ENCODE peak calls at places on chromosome 15, in four cellular contexts. P is psoas muscle, D is HCT116, B is dorsolateral prefrontal cortex. M is an unnamed sample.

GRCh38 chr15:80173022-80173759 is 20.4 kb downstream of the FAH start:
- DNase-seq in P (peak; percentile 78), B (peak; percentile 31), D (peak; percentile 42), M (no peak)

GRCh38 chr15:68561901-68562300 is 16.9 kb upstream of the CORO2B start:
- DNase-seq in B (no peak), P (no peak), D (no peak), M (no peak)

GRCh38 chr15:69215636-69216035 is 55.2 kb downstream of the GLCE start:
- DNase-seq in B (no peak), P (no peak), D (no peak), M (no peak)

GRCh38 chr15:65038428-65038827 is 6.8 kb upstream of the SLC51B start:
- DNase-seq in D (no peak), P (no peak), B (no peak), M (no peak)

GRCh38 chr15:90530250-90531051 is 728 bp downstream of the CRTC3 start:
- DNase-seq in B (peak; percentile 26), P (peak; percentile 74), D (no peak), M (no peak)

GRCh38 chr15:50884583-50884982 is 23.9 kb upstream of the AP4E1 start:
- DNase-seq in D (no peak), P (no peak), B (no peak), M (no peak)

GRCh38 chr15:61141497-61142125 is 87.5 kb downstream of the RORA start:
- DNase-seq in P (no peak), B (no peak), D (no peak), M (no peak)

GRCh38 chr15:66566963-66567531 is 1.2 kb upstream of the LCTL start:
- DNase-seq in B (peak; percentile 26), D (peak; percentile 58), P (no peak), M (no peak)

GRCh38 chr15:58438956-58439355 is 7.2 kb downstream of the LIPC start:
- DNase-seq in B (no peak), D (peak; percentile 60), P (no peak), M (no peak)

GRCh38 chr15:67165653-67166260 is 88.7 kb downstream of the AAGAB start:
- DNase-seq in B (no peak), D (no peak), P (no peak), M (no peak)

GRCh38 chr15:78618490-78618934 is 2.3 kb downstream of the CHRNA3 start:
- DNase-seq in B (peak; percentile 86), D (peak; percentile 73), P (peak; percentile 85), M (peak; percentile 21)

GRCh38 chr15:28912422-28912821 is 26.6 kb downstream of the APBA2 start:
- DNase-seq in D (no peak), P (no peak), B (no peak), M (no peak)

GRCh38 chr15:81263477-81263876 is 60.5 kb downstream of the STARD5 start:
- DNase-seq in P (no peak), D (no peak), B (no peak), M (no peak)

GRCh38 chr15:98503970-98504369 is 144.4 kb upstream of the IGF1R start:
- DNase-seq in P (no peak), D (no peak), B (no peak), M (no peak)
- H3K4me3 ChIP-seq in P (no peak overlapping the region), D (no peak overlapping the region), B (no peak overlapping the region), M (no peak overlapping the region)

DNA sequence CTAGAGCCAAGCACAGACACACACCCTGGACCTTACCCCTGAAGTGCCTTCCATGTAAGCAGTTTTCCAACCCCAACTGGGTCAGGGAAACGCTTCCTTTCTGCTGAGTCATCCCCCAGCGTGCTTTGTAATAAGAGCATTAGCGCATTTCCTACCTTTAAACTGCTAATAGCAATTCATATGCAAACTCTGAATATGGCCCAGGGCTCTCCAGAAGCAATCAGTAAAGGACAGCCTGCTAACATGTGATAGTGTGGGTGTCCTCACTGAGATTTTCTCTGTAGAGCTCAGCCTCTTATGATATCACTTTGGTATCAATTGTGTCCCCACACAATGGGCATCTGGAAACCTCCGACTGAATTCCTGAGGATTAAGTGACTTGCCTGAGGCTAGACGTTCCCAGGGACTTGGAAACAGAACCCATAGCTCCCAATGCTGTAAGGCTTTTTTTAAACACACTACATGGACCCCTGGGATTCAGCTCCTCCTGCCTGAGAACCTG is 5.6 kb downstream of the GABRB3 start:
- DNase-seq in D (no peak), P (no peak), B (no peak), M (no peak)
- H3K27me3 ChIP-seq in D (no peaks in the 10 kb centered on the region), P (peaks cover 36% of the 10 kb centered on the region), B (peaks cover 14% of the 10 kb centered on the region), M (peaks cover 12% of the 10 kb centered on the region)

GRCh38 chr15:40256642-40257235 is 17.9 kb downstream of the PAK6 start:
- DNase-seq in D (no peak), B (no peak), P (no peak), M (no peak)

GRCh38 chr15:40255033-40255432 is 16.2 kb downstream of the PAK6 start:
- DNase-seq in P (no peak), D (no peak), B (no peak), M (no peak)

GRCh38 chr15:40253179-40253790 is 14.4 kb downstream of the PAK6 start:
- DNase-seq in B (no peak), P (peak; percentile 41), D (no peak), M (no peak)

GRCh38 chr15:40252438-40253178 is 13.7 kb downstream of the PAK6 start:
- DNase-seq in P (peak; percentile 65), B (no peak), D (peak; percentile 42), M (no peak)

GRCh38 chr15:40254452-40254851 is 15.6 kb downstream of the PAK6 start:
- DNase-seq in P (peak; percentile 15), D (no peak), B (no peak), M (no peak)
- TF ChIP-seq CTCF in P (no peak), D (no peak), B (no peak), M (no peak)

GRCh38 chr15:25776071-25776740 is 86.9 kb downstream of the ATP10A start:
- DNase-seq in P (no peak), B (no peak), D (no peak), M (no peak)
- H3K4me3 ChIP-seq in P (no peak overlapping the region), B (no peak overlapping the region), D (no peak overlapping the region), M (no peak overlapping the region)

DNA sequence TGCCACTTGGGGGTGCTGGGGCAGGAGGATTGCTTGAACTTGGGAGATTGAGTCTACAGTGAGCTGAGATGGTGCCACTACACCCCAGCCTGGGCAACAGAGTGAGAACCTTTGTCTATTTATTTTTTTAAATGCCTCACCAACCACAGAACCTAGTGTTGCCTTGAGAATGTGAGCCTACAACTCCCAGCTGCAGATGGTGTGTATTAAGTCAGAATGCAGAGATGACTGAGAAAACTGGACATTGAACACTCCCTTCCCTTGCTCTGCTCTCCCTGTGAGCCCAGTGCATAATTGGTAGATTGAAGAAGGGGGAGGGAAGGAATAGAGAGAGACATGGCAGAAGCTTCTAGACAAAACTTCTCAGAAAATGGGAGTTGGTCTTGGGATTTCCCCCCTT is 53.5 kb downstream of the CCDC33 start:
- DNase-seq in D (no peak), P (no peak), B (no peak), M (no peak)
- H3K27me3 ChIP-seq in D (peaks cover 61% of the 10 kb centered on the region), P (peaks cover 11% of the 10 kb centered on the region), B (no peaks in the 10 kb centered on the region), M (peaks cover 20% of the 10 kb centered on the region)

DNA sequence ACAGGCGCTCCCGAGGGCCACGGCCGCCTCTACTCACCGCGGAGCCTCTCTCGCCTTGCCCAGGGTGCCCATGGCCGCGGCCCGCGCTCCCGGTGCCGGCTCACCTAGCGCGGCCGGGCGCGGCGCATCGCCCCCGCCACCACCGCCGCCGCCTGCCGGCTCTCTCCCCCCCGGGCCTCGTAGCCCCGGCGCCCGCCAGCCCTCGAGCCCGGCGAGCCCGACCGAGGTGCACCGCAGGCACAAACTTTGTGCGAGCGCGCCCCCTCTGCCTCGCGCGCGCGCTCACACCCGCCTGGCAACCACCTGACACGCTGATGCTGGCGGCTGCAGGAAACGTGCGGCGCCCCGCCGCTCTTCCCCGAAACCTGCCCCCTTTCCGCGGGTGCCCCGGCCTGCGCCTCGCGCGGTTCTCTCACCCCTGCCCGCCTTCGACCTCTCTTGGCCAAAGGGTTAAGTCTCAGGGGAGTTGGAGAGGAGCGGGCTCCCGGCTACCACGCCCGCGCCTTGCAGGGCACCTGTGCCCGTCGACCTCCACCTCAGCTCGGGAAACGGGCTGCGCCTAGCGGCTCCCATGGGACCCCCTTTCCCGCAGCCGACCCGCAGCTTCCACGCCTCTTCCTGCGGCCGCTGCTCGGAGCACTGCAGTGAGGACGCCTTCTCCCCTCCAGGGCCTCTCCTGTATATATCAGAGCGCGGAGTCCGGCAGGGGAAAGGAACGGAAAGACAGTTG is at the start of gene RASGRP1:
- DNase-seq in D (no peak), B (peak; percentile 55), P (peak; percentile 71), M (no peak)
- TF ChIP-seq CTCF in D (no peak), B (no peak), P (peak; percentile 6), M (peak; percentile 7)

DNA sequence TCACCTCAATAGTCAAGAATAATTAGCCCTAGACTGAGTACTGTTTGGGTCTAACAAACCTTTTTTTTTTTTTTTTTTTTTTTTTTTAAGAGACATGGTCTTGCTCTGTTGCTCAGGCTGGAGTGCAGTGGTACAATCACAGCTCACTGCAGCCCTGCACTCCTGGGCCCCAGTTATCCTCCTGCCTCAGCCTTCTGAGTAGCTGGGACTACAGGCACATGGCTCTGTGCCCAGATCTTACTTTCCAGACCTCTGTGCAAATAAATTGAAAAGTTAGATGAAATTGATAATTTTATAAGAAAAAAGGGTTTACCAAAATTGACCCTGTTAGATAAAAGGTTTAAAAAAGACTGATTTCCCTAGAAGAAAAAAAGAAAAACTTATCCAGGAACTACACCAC is 79.0 kb downstream of the NR2E3 start:
- DNase-seq in D (no peak), B (no peak), P (no peak), M (no peak)
- H3K4me3 ChIP-seq in D (no peak overlapping the region), B (no peak overlapping the region), P (no peak overlapping the region), M (no peak overlapping the region)